ENCODE peak calls at places on chromosomes 4 and X, in six cellular contexts. P, Y, M, D, H and O are unnamed samples.

GRCh38 chr4:135120190-135120589 is 918.6 kb upstream of the PABPC4L start:
- DNase-seq in D (no peak), H (no peak), M (no peak), P (no peak), Y (no peak), O (no peak)

GRCh38 chr4:80045831-80046230 is 27.2 kb downstream of the ANTXR2 start:
- DNase-seq in M (peak), Y (no peak), H (no peak), D (no peak), P (no peak), O (no peak)

GRCh38 chr4:79977131-79977840 is 95.7 kb downstream of the ANTXR2 start:
- DNase-seq in P (no peak), D (no peak), H (no peak), Y (no peak), M (no peak), O (no peak)

GRCh38 chr4:145734051-145734450 is 54.1 kb downstream of the C4orf51 start:
- DNase-seq in P (no peak), D (no peak), M (no peak), H (no peak), Y (no peak), O (no peak)

GRCh38 chrX:20271730-20272129 is 5.0 kb upstream of the RPS6KA3 start:
- DNase-seq in P (no peak), H (no peak), Y (no peak), D (no peak), M (no peak), O (no peak)

GRCh38 chr4:168737441-168738176 is 240.8 kb downstream of the PALLD start:
- DNase-seq in H (no peak), D (no peak), P (no peak), M (peak), Y (no peak), O (no peak)

GRCh38 chr4:76767983-76768382 is 130.0 kb downstream of the SOWAHB start:
- DNase-seq in M (peak), Y (no peak), D (no peak), H (no peak), P (no peak), O (no peak)

GRCh38 chrX:151359341-151359740 is 37.7 kb upstream of the VMA21 start:
- DNase-seq in D (no peak), P (peak), H (no peak), M (no peak), Y (no peak), O (no peak)

GRCh38 chrX:76555269-76555668 is 127.8 kb downstream of the MAGEE1 start:
- DNase-seq in Y (no peak), M (no peak), P (no peak), D (no peak), H (no peak), O (no peak)

GRCh38 chrX:75273483-75273882 is 402 bp upstream of the UPRT start:
- DNase-seq in D (no peak), M (no peak), H (no peak), Y (no peak), P (no peak), O (no peak)

GRCh38 chr4:113471141-113471860 is 290.2 kb downstream of the CAMK2D start:
- DNase-seq in Y (no peak), M (no peak), P (no peak), D (no peak), H (no peak), O (no peak)

GRCh38 chr4:114479595-114479994 is 119.0 kb upstream of the UGT8 start:
- DNase-seq in D (no peak), Y (no peak), P (peak), H (no peak), M (no peak), O (no peak)

GRCh38 chr4:48538358-48538757 is 48.3 kb downstream of the ZAR1 start:
- DNase-seq in H (no peak), Y (no peak), P (peak), D (no peak), M (no peak), O (no peak)

GRCh38 chr4:3042226-3042625 is 32.1 kb downstream of the HTT-AS start:
- DNase-seq in P (no peak), Y (no peak), M (no peak), H (no peak), D (no peak), O (no peak)

GRCh38 chrX:4655743-4656142 is 942.3 kb upstream of the PRKX start:
- DNase-seq in M (no peak), H (no peak), Y (no peak), P (no peak), D (no peak), O (no peak)

GRCh38 chr4:147109800-147110199 is 164.1 kb upstream of the TTC29 start:
- DNase-seq in Y (no peak), P (no peak), D (no peak), M (no peak), H (no peak), O (no peak)

GRCh38 chr4:147108409-147108808 is 162.7 kb upstream of the TTC29 start:
- DNase-seq in P (no peak), M (no peak), D (no peak), H (no peak), Y (no peak), O (no peak)

GRCh38 chr4:147110473-147110872 is 164.8 kb upstream of the TTC29 start:
- DNase-seq in P (no peak), M (no peak), H (no peak), Y (no peak), D (peak), O (no peak)

GRCh38 chr4:147110968-147111367 is 165.3 kb upstream of the TTC29 start:
- DNase-seq in M (no peak), Y (no peak), D (no peak), P (no peak), H (no peak), O (no peak)
- TF ChIP-seq CTCF in M (peak), Y (no peak), D (no peak), P (peak), H (no peak), O (no peak)

GRCh38 chr4:23171971-23172370 is 479.2 kb downstream of the GBA3 start:
- DNase-seq in P (no peak), H (no peak), D (no peak), M (peak), Y (no peak), O (no peak)
- TF ChIP-seq CTCF in P (no peak), H (no peak), D (no peak), M (no peak), Y (no peak), O (no peak)

DNA sequence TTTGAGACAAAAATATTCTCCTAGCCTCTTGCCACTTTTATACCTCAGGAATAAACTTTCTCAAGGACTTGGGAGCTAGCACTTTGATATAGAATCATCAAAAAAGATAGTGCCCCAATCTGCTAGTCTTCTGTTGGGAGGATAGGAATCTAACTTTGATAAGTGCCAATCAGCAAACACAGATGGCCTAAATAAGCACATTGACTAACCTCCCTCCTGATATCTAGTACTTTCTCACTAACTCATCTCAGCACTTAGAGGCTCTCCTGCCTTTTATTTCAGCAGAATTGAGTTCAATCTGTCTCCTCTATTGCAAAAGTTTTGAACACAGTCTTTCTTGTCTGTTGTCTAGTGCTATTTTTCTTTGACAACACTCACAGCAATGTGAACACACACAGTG is 798.4 kb upstream of the FTHL17 start:
- DNase-seq in Y (no peak), P (no peak), M (no peak), H (no peak), D (no peak), O (no peak)
- TF ChIP-seq CTCF in Y (no peak), P (no peak), M (no peak), H (no peak), D (no peak), O (no peak)

GRCh38 chr4:185634066-185634652 is 98.9 kb upstream of the PDLIM3 start:
- DNase-seq in M (no peak), H (no peak), P (peak), D (peak), Y (no peak), O (no peak)
- TF ChIP-seq CTCF in M (peak), H (no peak), P (peak), D (peak), Y (peak), O (no peak)